ENCODE peak calls at places on chromosome 16, in seven cellular contexts. J is KG1; Z is activated CD4-positive, CD25-positive, alpha-beta regulatory T cell; O is stimulated activated CD8-positive, alpha-beta memory T cell treated with anti-CD3 and anti-CD28 coated beads, Interleukin-4, amount 100 ng/mL, for 24 hours; Q is activated CD4-positive, alpha-beta T cell treated with anti-CD3 and anti-CD28 coated beads, Interleukin-2, amount 50 U/mL, for 24 hours; G is CD8-positive, alpha-beta T cell; H is HTR-8/SVneo. Y is an unnamed sample.

GRCh38 chr16:7390974-7391373 is 58.3 kb downstream of the RBFOX1 start:
- DNase-seq in O (no peak), J (no peak), G (no peak), H (no peak), Q (no peak), Z (no peak), Y (no peak)

GRCh38 chr16:64089697-64090096 is 1032.2 kb downstream of the CDH11 start:
- DNase-seq in H (no peak), Z (no peak), G (no peak), Q (no peak), O (no peak), J (no peak), Y (no peak)

GRCh38 chr16:61432421-61432820 is 603.8 kb downstream of the CDH8 start:
- DNase-seq in J (no peak), O (no peak), Q (no peak), G (no peak), Z (no peak), H (no peak), Y (no peak)

GRCh38 chr16:2388875-2389433 is 40.3 kb upstream of the CCNF start:
- DNase-seq in Z (no peak), J (no peak), Q (no peak), G (no peak), H (no peak), O (no peak), Y (no peak)

GRCh38 chr16:57512296-57513001 is 23.9 kb downstream of the CCDC102A start:
- DNase-seq in G (no peak), Z (no peak), Q (no peak), O (no peak), H (no peak), J (no peak), Y (no peak)

GRCh38 chr16:87202346-87202745 is 114.8 kb downstream of the C16orf95 start:
- DNase-seq in O (no peak), Z (no peak), Q (no peak), J (no peak), H (no peak), G (no peak), Y (no peak)

GRCh38 chr16:2471016-2471652 is at the start of gene NTN3:
- DNase-seq in H (no peak), O (no peak), Z (no peak), G (no peak), J (no peak), Q (no peak), Y (no peak)

GRCh38 chr16:75928295-75928694 is 202.0 kb upstream of the CPHXL start:
- DNase-seq in J (no peak), Q (no peak), G (no peak), Z (no peak), O (no peak), H (no peak), Y (no peak)